ENCODE peak calls at places on chromosomes 13 and 19, in nine cellular contexts. R is heart right ventricle; P is neural progenitor cell; G is MG63; M is neuronal stem cell; Q is CD8-positive, alpha-beta memory T cell; B is sigmoid colon; W is esophagus muscularis mucosa; F is WERI-Rb-1. D is an unnamed sample.
A peak's percentile ranks its signal among the peaks of the same experiment; 100 is the strongest.

GRCh38 chr13:62158520-62158919 is 742.9 kb upstream of the PCDH20 start:
- DNase-seq in G (no peak), R (no peak), M (no peak), Q (no peak), W (no peak), F (no peak), P (no peak), B (no peak), D (no peak)

GRCh38 chr19:47644743-47645499 is 36.0 kb downstream of the BICRA start:
- DNase-seq in Q (no peak), M (no peak), W (no peak), B (no peak), P (no peak), G (no peak), R (no peak), F (no peak), D (no peak)

GRCh38 chr13:112442483-112443090 is 66.4 kb downstream of the SPACA7 start:
- DNase-seq in R (no peak), G (no peak), P (peak; percentile 29), B (no peak), M (peak; percentile 21), Q (no peak), F (no peak), W (peak; percentile 85), D (no peak)

GRCh38 chr13:36888645-36889044 is 31.4 kb downstream of the SMAD9 start:
- DNase-seq in G (no peak), P (no peak), Q (no peak), W (no peak), R (no peak), B (no peak), M (no peak), F (no peak), D (no peak)

GRCh38 chr13:62305758-62306157 is 890.1 kb upstream of the PCDH20 start:
- DNase-seq in P (peak; percentile 8), R (no peak), Q (no peak), M (no peak), W (no peak), F (no peak), B (no peak), G (no peak), D (no peak)

GRCh38 chr19:10830941-10831779 is 4.9 kb downstream of the TMED1 start:
- DNase-seq in M (no peak), F (no peak), P (no peak), G (no peak), B (no peak), R (no peak), W (no peak), Q (no peak), D (no peak)

GRCh38 chr13:45276887-45277286 is 64.1 kb downstream of the TPT1 start:
- DNase-seq in M (no peak), R (no peak), W (no peak), P (no peak), G (no peak), Q (no peak), B (no peak), F (no peak), D (no peak)

GRCh38 chr13:111216166-111216960 is 101.3 kb downstream of the ARHGEF7 start:
- DNase-seq in F (peak; percentile 73), R (no peak), B (no peak), W (no peak), Q (peak; percentile 6), M (peak; percentile 46), P (peak; percentile 76), G (no peak), D (no peak)

GRCh38 chr13:31199849-31200635 is at the start of gene B3GLCT:
- DNase-seq in W (no peak), P (peak; percentile 92), Q (peak; percentile 71), B (peak; percentile 85), G (peak; percentile 70), M (peak; percentile 86), R (peak; percentile 85), F (peak; percentile 65), D (peak; percentile 86)

GRCh38 chr19:791605-792360 is 5.5 kb upstream of the PTBP1 start:
- DNase-seq in B (no peak), W (no peak), G (no peak), Q (no peak), F (peak; percentile 81), M (no peak), P (no peak), R (peak; percentile 64), D (peak; percentile 48)

GRCh38 chr13:45623516-45624090 is 8.1 kb upstream of the ERICH6B start:
- DNase-seq in R (no peak), P (peak; percentile 47), G (no peak), F (no peak), W (peak; percentile 26), M (no peak), Q (no peak), B (no peak), D (no peak)

GRCh38 chr13:53285896-53286430 is 257.4 kb downstream of the OLFM4 start:
- DNase-seq in F (no peak), M (no peak), W (no peak), G (no peak), B (no peak), P (no peak), R (no peak), Q (no peak), D (no peak)

GRCh38 chr13:45482571-45483173 is 17.9 kb downstream of the COG3 start:
- DNase-seq in F (no peak), P (no peak), Q (no peak), R (no peak), B (no peak), G (peak; percentile 24), M (no peak), W (no peak), D (no peak)

GRCh38 chr13:22757530-22758120 is 423.2 kb upstream of the SGCG start:
- DNase-seq in M (no peak), Q (no peak), F (no peak), G (no peak), B (no peak), W (no peak), P (peak; percentile 22), R (no peak), D (no peak)

GRCh38 chr19:7916908-7917291 is 2.3 kb downstream of the TGFBR3L start:
- DNase-seq in B (no peak), W (no peak), G (no peak), R (no peak), Q (no peak), F (no peak), M (no peak), P (no peak), D (no peak)

GRCh38 chr19:2127758-2128157 is 23.6 kb downstream of the AP3D1 start:
- DNase-seq in M (no peak), W (no peak), F (no peak), Q (no peak), P (no peak), R (peak; percentile 77), B (no peak), G (no peak), D (no peak)

GRCh38 chr13:97934590-97934989 is 18.9 kb upstream of the IPO5 start:
- DNase-seq in G (no peak), W (no peak), B (no peak), M (no peak), P (peak; percentile 28), F (no peak), R (no peak), Q (no peak), D (no peak)

GRCh38 chr13:94192576-94192975 is 286.9 kb downstream of the DCT start:
- DNase-seq in Q (no peak), R (no peak), W (no peak), F (peak; percentile 75), M (peak; percentile 29), B (no peak), P (peak; percentile 67), G (peak; percentile 10), D (no peak)

GRCh38 chr13:22848539-22849052 is 332.2 kb upstream of the SGCG start:
- DNase-seq in Q (no peak), B (no peak), M (no peak), F (no peak), P (peak; percentile 71), W (no peak), G (no peak), R (no peak), D (no peak)

GRCh38 chr19:12665281-12665573 is 1.3 kb downstream of the MAN2B1 start:
- DNase-seq in M (no peak), Q (peak; percentile 31), W (no peak), P (no peak), B (no peak), F (no peak), G (no peak), R (no peak), D (peak; percentile 87)

GRCh38 chr19:57615346-57615745 is 1.3 kb downstream of the ZNF134 start:
- DNase-seq in G (no peak), W (no peak), R (no peak), Q (no peak), M (no peak), F (no peak), B (no peak), P (no peak), D (no peak)
- H3K9me3 ChIP-seq in G (peaks cover 72% of the 10 kb centered on the region), W (peaks cover 25% of the 10 kb centered on the region), R (peaks cover 50% of the 10 kb centered on the region), Q (peaks cover 58% of the 10 kb centered on the region), M (peaks cover 55% of the 10 kb centered on the region), F (peaks cover 23% of the 10 kb centered on the region), B (peaks cover 52% of the 10 kb centered on the region), P (peaks cover 47% of the 10 kb centered on the region), D (peaks cover 67% of the 10 kb centered on the region)

DNA sequence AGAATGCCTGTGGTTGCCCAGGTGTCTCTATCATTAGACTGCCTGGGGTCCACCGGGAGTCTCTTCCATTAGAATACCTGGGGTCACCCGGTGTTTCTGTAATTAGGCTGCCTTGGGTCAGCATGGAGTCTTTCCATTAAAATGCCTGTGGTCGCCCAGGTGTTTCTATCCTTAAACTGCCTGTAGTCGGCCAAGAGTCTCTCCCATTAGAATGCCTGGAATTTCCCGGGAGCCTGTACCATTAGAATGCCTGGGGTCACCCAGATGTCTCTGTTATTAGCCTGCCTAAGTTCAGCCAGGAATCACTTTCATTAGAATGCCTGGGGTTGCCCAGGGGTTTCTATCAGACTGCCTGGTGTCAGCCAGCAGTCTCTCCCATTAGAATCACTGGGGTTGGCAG is 1492.8 kb downstream of the UQCRFS1 start:
- DNase-seq in B (no peak), P (no peak), F (no peak), W (no peak), M (no peak), R (no peak), G (no peak), Q (no peak), D (no peak)
- H3K9me3 ChIP-seq in B (peaks cover 37% of the 10 kb centered on the region), P (peaks cover 36% of the 10 kb centered on the region), F (peaks cover 11% of the 10 kb centered on the region), W (no peaks in the 10 kb centered on the region), M (peaks cover 7% of the 10 kb centered on the region), R (peaks cover 11% of the 10 kb centered on the region), G (peaks cover 8% of the 10 kb centered on the region), Q (peaks cover 27% of the 10 kb centered on the region), D (peaks cover 49% of the 10 kb centered on the region)

DNA sequence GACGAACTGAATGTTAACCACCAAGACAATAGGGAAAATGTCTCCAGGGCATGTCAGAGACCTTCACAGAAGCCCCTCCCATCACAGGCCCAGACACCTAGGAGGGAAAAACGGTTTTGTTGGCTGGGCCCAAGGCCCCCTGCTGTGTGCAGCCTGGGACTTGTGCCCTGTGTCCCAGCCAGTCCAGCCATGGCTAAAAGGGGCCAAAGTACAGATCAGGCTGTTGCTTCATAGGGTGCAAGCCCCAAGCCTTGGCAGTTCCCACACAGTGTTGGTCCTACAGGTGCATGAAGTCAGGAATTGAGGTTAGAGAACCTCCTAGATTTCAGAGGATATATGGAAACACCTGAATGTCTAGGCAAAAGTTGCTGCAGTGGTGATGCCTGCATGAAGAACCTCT is 428.7 kb downstream of the SUCLA2 start:
- DNase-seq in P (no peak), B (no peak), W (no peak), G (no peak), Q (no peak), R (no peak), M (no peak), F (no peak), D (no peak)
- H3K9me3 ChIP-seq in P (no peaks in the 10 kb centered on the region), B (peaks cover 21% of the 10 kb centered on the region), W (no peaks in the 10 kb centered on the region), G (peaks cover 3% of the 10 kb centered on the region), Q (no peaks in the 10 kb centered on the region), R (peaks cover 19% of the 10 kb centered on the region), M (peaks cover 13% of the 10 kb centered on the region), F (peaks cover 37% of the 10 kb centered on the region), D (peaks cover 46% of the 10 kb centered on the region)

GRCh38 chr19:21908066-21908465 is 72.1 kb upstream of the ZNF43 start:
- DNase-seq in P (no peak), F (no peak), G (no peak), Q (no peak), M (no peak), B (no peak), R (no peak), W (no peak), D (no peak)
- H3K9me3 ChIP-seq in P (no peaks in the 10 kb centered on the region), F (no peaks in the 10 kb centered on the region), G (no peaks in the 10 kb centered on the region), Q (no peaks in the 10 kb centered on the region), M (peaks cover 34% of the 10 kb centered on the region), B (peaks cover 11% of the 10 kb centered on the region), R (no peaks in the 10 kb centered on the region), W (no peaks in the 10 kb centered on the region), D (no peaks in the 10 kb centered on the region)

D was measured in lower lobe of right lung.